ENCODE peak calls at places on chromosomes 7 and 10, in nine cellular contexts. One of them, this sample, is unnamed.

GRCh38 chr10:131677671-131678070 is 223.1 kb upstream of the PPP2R2D start:
- DNase-seq in tibial nerve: no peak
- DNase-seq in SK-N-SH: no peak
- DNase-seq in thyroid gland: no peak
- DNase-seq in MM.1S: no peak
- DNase-seq in endothelial cell of umbilical vein: no peak
- DNase-seq in A549: no peak
- DNase-seq in GM06990: no peak
- DNase-seq in H7: no peak
- DNase-seq in this sample: no peak

GRCh38 chr7:142795339-142795863 is 24.6 kb downstream of the PRSS2 start:
- DNase-seq in A549: no peak
- DNase-seq in SK-N-SH: no peak
- DNase-seq in tibial nerve: no peak
- DNase-seq in thyroid gland: no peak
- DNase-seq in GM06990: no peak
- DNase-seq in H7: peak; percentile 79
- DNase-seq in endothelial cell of umbilical vein: no peak
- DNase-seq in MM.1S: no peak
- DNase-seq in this sample: no peak

GRCh38 chr7:138460176-138460648 is at the start of gene TRIM24:
- DNase-seq in endothelial cell of umbilical vein: no peak
- DNase-seq in SK-N-SH: peak; percentile 99
- DNase-seq in A549: no peak
- DNase-seq in MM.1S: no peak
- DNase-seq in H7: peak; percentile 98
- DNase-seq in tibial nerve: no peak
- DNase-seq in GM06990: peak; percentile 99
- DNase-seq in thyroid gland: no peak
- DNase-seq in this sample: no peak

GRCh38 chr10:71831646-71832552 is 19.2 kb downstream of the PSAP start:
- DNase-seq in SK-N-SH: no peak
- DNase-seq in MM.1S: no peak
- DNase-seq in H7: no peak
- DNase-seq in thyroid gland: no peak
- DNase-seq in GM06990: no peak
- DNase-seq in tibial nerve: no peak
- DNase-seq in A549: peak; percentile 26
- DNase-seq in endothelial cell of umbilical vein: no peak
- DNase-seq in this sample: no peak

GRCh38 chr7:81594767-81595166 is 175.1 kb downstream of the HGF start:
- DNase-seq in endothelial cell of umbilical vein: no peak
- DNase-seq in A549: no peak
- DNase-seq in GM06990: no peak
- DNase-seq in thyroid gland: no peak
- DNase-seq in H7: no peak
- DNase-seq in tibial nerve: no peak
- DNase-seq in MM.1S: no peak
- DNase-seq in SK-N-SH: no peak
- DNase-seq in this sample: no peak

GRCh38 chr10:24462889-24463552 is 254.1 kb downstream of the KIAA1217 start:
- DNase-seq in H7: no peak
- DNase-seq in GM06990: no peak
- DNase-seq in thyroid gland: no peak
- DNase-seq in endothelial cell of umbilical vein: no peak
- DNase-seq in MM.1S: no peak
- DNase-seq in SK-N-SH: no peak
- DNase-seq in tibial nerve: no peak
- DNase-seq in A549: peak; percentile 17
- DNase-seq in this sample: no peak

GRCh38 chr7:117083648-117084047 is 130.3 kb downstream of the ST7 start:
- DNase-seq in thyroid gland: no peak
- DNase-seq in tibial nerve: no peak
- DNase-seq in endothelial cell of umbilical vein: no peak
- DNase-seq in MM.1S: no peak
- DNase-seq in SK-N-SH: no peak
- DNase-seq in A549: no peak
- DNase-seq in H7: no peak
- DNase-seq in GM06990: no peak
- DNase-seq in this sample: no peak

GRCh38 chr10:130416334-130416950 is 280.3 kb downstream of the GLRX3 start:
- DNase-seq in H7: no peak
- DNase-seq in tibial nerve: no peak
- DNase-seq in A549: no peak
- DNase-seq in thyroid gland: no peak
- DNase-seq in SK-N-SH: no peak
- DNase-seq in endothelial cell of umbilical vein: no peak
- DNase-seq in MM.1S: no peak
- DNase-seq in GM06990: no peak
- DNase-seq in this sample: no peak

GRCh38 chr10:111126073-111126472 is 49.2 kb downstream of the ADRA2A start:
- DNase-seq in A549: no peak
- DNase-seq in thyroid gland: no peak
- DNase-seq in tibial nerve: no peak
- DNase-seq in H7: no peak
- DNase-seq in endothelial cell of umbilical vein: no peak
- DNase-seq in GM06990: no peak
- DNase-seq in SK-N-SH: no peak
- DNase-seq in MM.1S: no peak
- DNase-seq in this sample: no peak

GRCh38 chr10:75703191-75703861 is 271.9 kb downstream of the LRMDA start:
- DNase-seq in H7: no peak
- DNase-seq in GM06990: no peak
- DNase-seq in thyroid gland: no peak
- DNase-seq in MM.1S: no peak
- DNase-seq in tibial nerve: no peak
- DNase-seq in A549: no peak
- DNase-seq in SK-N-SH: no peak
- DNase-seq in endothelial cell of umbilical vein: no peak
- DNase-seq in this sample: no peak

GRCh38 chr10:75436896-75437295 is 5.5 kb downstream of the LRMDA start:
- DNase-seq in SK-N-SH: no peak
- DNase-seq in H7: no peak
- DNase-seq in A549: no peak
- DNase-seq in MM.1S: no peak
- DNase-seq in GM06990: no peak
- DNase-seq in tibial nerve: no peak
- DNase-seq in endothelial cell of umbilical vein: no peak
- DNase-seq in thyroid gland: no peak
- DNase-seq in this sample: no peak

GRCh38 chr7:33177876-33178275 is 48.5 kb downstream of the BBS9 start:
- DNase-seq in GM06990: no peak
- DNase-seq in tibial nerve: no peak
- DNase-seq in endothelial cell of umbilical vein: no peak
- DNase-seq in thyroid gland: no peak
- DNase-seq in SK-N-SH: no peak
- DNase-seq in MM.1S: no peak
- DNase-seq in H7: no peak
- DNase-seq in A549: no peak
- DNase-seq in this sample: no peak

GRCh38 chr10:51100221-51100620 is 25.9 kb downstream of the PRKG1 start:
- DNase-seq in thyroid gland: no peak
- DNase-seq in MM.1S: no peak
- DNase-seq in H7: no peak
- DNase-seq in A549: no peak
- DNase-seq in endothelial cell of umbilical vein: no peak
- DNase-seq in tibial nerve: no peak
- DNase-seq in SK-N-SH: no peak
- DNase-seq in GM06990: no peak
- DNase-seq in this sample: no peak

GRCh38 chr10:78211476-78212110 is 177.9 kb downstream of the RPS24 start:
- DNase-seq in H7: peak; percentile 70
- DNase-seq in thyroid gland: peak; percentile 67
- DNase-seq in endothelial cell of umbilical vein: peak; percentile 55
- DNase-seq in MM.1S: no peak
- DNase-seq in GM06990: no peak
- DNase-seq in SK-N-SH: peak; percentile 71
- DNase-seq in tibial nerve: no peak
- DNase-seq in A549: peak; percentile 54
- DNase-seq in this sample: no peak

GRCh38 chr10:131695814-131696165 is 205.0 kb upstream of the PPP2R2D start:
- DNase-seq in tibial nerve: no peak
- DNase-seq in H7: peak; percentile 12
- DNase-seq in endothelial cell of umbilical vein: no peak
- DNase-seq in thyroid gland: no peak
- DNase-seq in SK-N-SH: no peak
- DNase-seq in MM.1S: no peak
- DNase-seq in GM06990: no peak
- DNase-seq in A549: no peak
- DNase-seq in this sample: no peak

GRCh38 chr10:125781374-125781773 is 5.8 kb upstream of the MMP21 start:
- DNase-seq in H7: no peak
- DNase-seq in SK-N-SH: no peak
- DNase-seq in GM06990: no peak
- DNase-seq in endothelial cell of umbilical vein: no peak
- DNase-seq in tibial nerve: no peak
- DNase-seq in A549: no peak
- DNase-seq in thyroid gland: no peak
- DNase-seq in MM.1S: no peak
- DNase-seq in this sample: no peak

GRCh38 chr10:43202657-43203490 is 64.0 kb downstream of the RASGEF1A start:
- DNase-seq in tibial nerve: no peak
- DNase-seq in SK-N-SH: peak; percentile 29
- DNase-seq in endothelial cell of umbilical vein: no peak
- DNase-seq in H7: peak; percentile 99
- DNase-seq in thyroid gland: peak; percentile 35
- DNase-seq in GM06990: peak; percentile 29
- DNase-seq in MM.1S: no peak
- DNase-seq in A549: peak; percentile 20
- DNase-seq in this sample: no peak

GRCh38 chr10:117264776-117265175 is 23.9 kb downstream of the SLC18A2 start:
- DNase-seq in SK-N-SH: no peak
- DNase-seq in GM06990: no peak
- DNase-seq in MM.1S: no peak
- DNase-seq in H7: no peak
- DNase-seq in A549: no peak
- DNase-seq in thyroid gland: no peak
- DNase-seq in endothelial cell of umbilical vein: no peak
- DNase-seq in tibial nerve: no peak
- DNase-seq in this sample: no peak

GRCh38 chr10:86899128-86899527 is 58.3 kb downstream of the MMRN2 start:
- DNase-seq in A549: no peak
- DNase-seq in H7: peak; percentile 46
- DNase-seq in endothelial cell of umbilical vein: no peak
- DNase-seq in thyroid gland: no peak
- DNase-seq in GM06990: no peak
- DNase-seq in SK-N-SH: peak; percentile 24
- DNase-seq in MM.1S: no peak
- DNase-seq in tibial nerve: no peak
- DNase-seq in this sample: peak; percentile 24

GRCh38 chr7:111911166-111911961 is 294.8 kb downstream of the DOCK4 start:
- DNase-seq in GM06990: no peak
- DNase-seq in A549: no peak
- DNase-seq in H7: no peak
- DNase-seq in endothelial cell of umbilical vein: peak; percentile 58
- DNase-seq in thyroid gland: no peak
- DNase-seq in tibial nerve: no peak
- DNase-seq in SK-N-SH: no peak
- DNase-seq in MM.1S: no peak
- DNase-seq in this sample: no peak

DNA sequence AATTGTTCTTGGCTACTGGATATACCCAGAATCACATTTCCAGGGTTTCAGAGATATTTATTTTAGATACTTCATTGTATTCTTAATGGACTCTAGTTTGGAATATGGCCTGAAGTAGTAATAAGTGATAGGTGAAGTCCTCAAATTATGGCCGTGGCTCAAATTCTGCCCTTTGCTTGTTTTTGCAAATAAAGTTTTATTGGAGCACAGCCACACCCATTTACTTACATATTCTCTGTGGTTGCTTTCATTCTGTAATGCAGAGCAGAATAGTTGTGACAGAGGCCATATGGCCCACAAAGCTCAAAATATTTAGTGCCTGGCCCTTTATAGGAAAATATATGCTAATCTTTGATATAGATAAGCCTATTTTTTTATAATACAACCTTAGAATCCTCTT is 19.5 kb downstream of the ANLN start:
- DNase-seq in H7: no peak
- DNase-seq in endothelial cell of umbilical vein: no peak
- DNase-seq in thyroid gland: no peak
- DNase-seq in SK-N-SH: no peak
- DNase-seq in tibial nerve: no peak
- DNase-seq in GM06990: no peak
- DNase-seq in A549: no peak
- DNase-seq in MM.1S: no peak
- DNase-seq in this sample: no peak
- H3K4me3 ChIP-seq in H7: no peak overlapping the region
- H3K4me3 ChIP-seq in endothelial cell of umbilical vein: no peak overlapping the region
- H3K4me3 ChIP-seq in thyroid gland: no peak overlapping the region
- H3K4me3 ChIP-seq in SK-N-SH: no peak overlapping the region
- H3K4me3 ChIP-seq in tibial nerve: no peak overlapping the region
- H3K4me3 ChIP-seq in GM06990: no peak overlapping the region
- H3K4me3 ChIP-seq in A549: no peak overlapping the region
- H3K4me3 ChIP-seq in MM.1S: no peak overlapping the region
- H3K4me3 ChIP-seq in this sample: no peak overlapping the region

GRCh38 chr7:157408258-157409101 is 71.7 kb downstream of the DNAJB6 start:
- DNase-seq in thyroid gland: no peak
- DNase-seq in A549: no peak
- DNase-seq in tibial nerve: no peak
- DNase-seq in GM06990: no peak
- DNase-seq in MM.1S: no peak
- DNase-seq in H7: peak; percentile 47
- DNase-seq in endothelial cell of umbilical vein: no peak
- DNase-seq in SK-N-SH: peak; percentile 22
- DNase-seq in this sample: no peak
- H3K4me3 ChIP-seq in thyroid gland: no peak overlapping the region
- H3K4me3 ChIP-seq in A549: no peak overlapping the region
- H3K4me3 ChIP-seq in tibial nerve: no peak overlapping the region
- H3K4me3 ChIP-seq in GM06990: no peak overlapping the region
- H3K4me3 ChIP-seq in MM.1S: no peak overlapping the region
- H3K4me3 ChIP-seq in H7: no peak overlapping the region
- H3K4me3 ChIP-seq in endothelial cell of umbilical vein: no peak overlapping the region
- H3K4me3 ChIP-seq in SK-N-SH: no peak overlapping the region
- H3K4me3 ChIP-seq in this sample: no peak overlapping the region

GRCh38 chr7:94301024-94301588 is 93.6 kb upstream of the COL1A2 start:
- DNase-seq in SK-N-SH: peak; percentile 27
- DNase-seq in MM.1S: no peak
- DNase-seq in tibial nerve: peak; percentile 44
- DNase-seq in A549: peak; percentile 95
- DNase-seq in endothelial cell of umbilical vein: peak; percentile 93
- DNase-seq in GM06990: no peak
- DNase-seq in thyroid gland: peak; percentile 50
- DNase-seq in H7: peak; percentile 62
- DNase-seq in this sample: peak; percentile 52
- H3K4me3 ChIP-seq in SK-N-SH: no peak overlapping the region
- H3K4me3 ChIP-seq in MM.1S: no peak overlapping the region
- H3K4me3 ChIP-seq in tibial nerve: no peak overlapping the region
- H3K4me3 ChIP-seq in A549: no peak overlapping the region
- H3K4me3 ChIP-seq in endothelial cell of umbilical vein: no peak overlapping the region
- H3K4me3 ChIP-seq in GM06990: no peak overlapping the region
- H3K4me3 ChIP-seq in thyroid gland: no peak overlapping the region
- H3K4me3 ChIP-seq in H7: no peak overlapping the region
- H3K4me3 ChIP-seq in this sample: no peak overlapping the region

GRCh38 chr7:5633161-5634106 is 148.0 kb downstream of the RNF216 start:
- DNase-seq in tibial nerve: no peak
- DNase-seq in GM06990: no peak
- DNase-seq in SK-N-SH: peak; percentile 45
- DNase-seq in MM.1S: no peak
- DNase-seq in H7: peak; percentile 71
- DNase-seq in thyroid gland: peak; percentile 80
- DNase-seq in A549: no peak
- DNase-seq in endothelial cell of umbilical vein: no peak
- DNase-seq in this sample: no peak
- H3K4me3 ChIP-seq in tibial nerve: peak overlapping the region; percentile 18
- H3K4me3 ChIP-seq in GM06990: no peak overlapping the region
- H3K4me3 ChIP-seq in SK-N-SH: no peak overlapping the region
- H3K4me3 ChIP-seq in MM.1S: no peak overlapping the region
- H3K4me3 ChIP-seq in H7: no peak overlapping the region
- H3K4me3 ChIP-seq in thyroid gland: no peak overlapping the region
- H3K4me3 ChIP-seq in A549: no peak overlapping the region
- H3K4me3 ChIP-seq in endothelial cell of umbilical vein: no peak overlapping the region
- H3K4me3 ChIP-seq in this sample: no peak overlapping the region

GRCh38 chr7:153297141-153297540 is 537.6 kb downstream of the ACTR3B start:
- DNase-seq in GM06990: no peak
- DNase-seq in H7: no peak
- DNase-seq in A549: no peak
- DNase-seq in thyroid gland: no peak
- DNase-seq in MM.1S: no peak
- DNase-seq in tibial nerve: no peak
- DNase-seq in SK-N-SH: no peak
- DNase-seq in endothelial cell of umbilical vein: no peak
- DNase-seq in this sample: no peak
- H3K4me3 ChIP-seq in GM06990: no peak overlapping the region
- H3K4me3 ChIP-seq in H7: no peak overlapping the region
- H3K4me3 ChIP-seq in A549: no peak overlapping the region
- H3K4me3 ChIP-seq in thyroid gland: no peak overlapping the region
- H3K4me3 ChIP-seq in MM.1S: no peak overlapping the region
- H3K4me3 ChIP-seq in tibial nerve: no peak overlapping the region
- H3K4me3 ChIP-seq in SK-N-SH: no peak overlapping the region
- H3K4me3 ChIP-seq in endothelial cell of umbilical vein: no peak overlapping the region
- H3K4me3 ChIP-seq in this sample: no peak overlapping the region